ENCODE peak calls at places on chromosomes 13 and 19, in four cellular contexts. N is fibroblast of lung; Q is stimulated activated CD4-positive, alpha-beta T cell treated with anti-CD3 and anti-CD28 coated beads, Interleukin-4, amount 100 ng/mL, for 4 hours; V is stimulated activated CD8-positive, alpha-beta memory T cell treated with anti-CD3 and anti-CD28 coated beads, Interleukin-4, amount 100 ng/mL, for 1 hour. J is an unnamed sample.

GRCh38 chr19:46416077-46416709 is 2.8 kb upstream of the CCDC8 start:
- DNase-seq in N (peak), V (no peak), Q (peak), J (peak)

GRCh38 chr19:48636859-48637448 is at the start of gene DBP:
- DNase-seq in V (no peak), Q (no peak), N (no peak), J (no peak)

GRCh38 chr13:48165063-48165462 is 67.9 kb upstream of the ITM2B start:
- DNase-seq in N (no peak), V (no peak), Q (no peak), J (no peak)

GRCh38 chr19:2077398-2077797 is 18.7 kb downstream of the MOB3A start:
- DNase-seq in N (no peak), Q (no peak), V (no peak), J (no peak)

GRCh38 chr19:29031216-29031615 is 181.7 kb downstream of the UQCRFS1 start:
- DNase-seq in V (no peak), Q (no peak), N (no peak), J (no peak)

GRCh38 chr13:26034018-26034417 is 17.8 kb downstream of the SHISA2 start:
- DNase-seq in Q (no peak), V (no peak), N (no peak), J (no peak)

GRCh38 chr13:112722433-112723250 is 32.8 kb downstream of the ATP11A start:
- DNase-seq in Q (no peak), V (no peak), N (peak), J (peak)

GRCh38 chr19:17125052-17125727 is 49.6 kb downstream of the MYO9B start:
- DNase-seq in N (peak), Q (no peak), V (peak), J (peak)

GRCh38 chr19:5042556-5042955 is 73.6 kb downstream of the KDM4B start:
- DNase-seq in V (no peak), N (no peak), Q (no peak), J (no peak)

GRCh38 chr13:59744747-59745394 is 418.9 kb downstream of the DIAPH3 start:
- DNase-seq in N (peak), V (no peak), Q (no peak), J (no peak)

J was measured in astrocyte of the hippocampus.